ENCODE peak calls at places on chromosome X, in four cellular contexts. A, Q, X and M are unnamed samples. For H3K4me1, the result is how much of the 10 kb centered on the place peaks cover.

GRCh38 chrX:41559662-41560061 is 112.5 kb downstream of the NYX start:
- DNase-seq in A (no peak), Q (no peak), X (no peak), M (no peak)

GRCh38 chrX:17967888-17968287 is 106.8 kb upstream of the RAI2 start:
- DNase-seq in A (no peak), Q (peak), X (no peak), M (no peak)

GRCh38 chrX:114152130-114152529 is 431.8 kb upstream of the HTR2C start:
- DNase-seq in A (peak), Q (no peak), X (no peak), M (no peak)

GRCh38 chrX:10769696-10770619 is 149.6 kb upstream of the MID1 start:
- DNase-seq in A (no peak), Q (peak), X (no peak), M (no peak)

GRCh38 chrX:84118769-84119168 is 69.2 kb downstream of the RPS6KA6 start:
- DNase-seq in A (no peak), Q (no peak), X (no peak), M (no peak)

GRCh38 chrX:113510586-113510985 is 670.0 kb upstream of the AMOT start:
- DNase-seq in A (no peak), Q (no peak), X (no peak), M (no peak)

GRCh38 chrX:149284616-149285015 is 220.5 kb downstream of the IDS start:
- DNase-seq in A (no peak), Q (no peak), X (no peak), M (no peak)

GRCh38 chrX:38807873-38808272 is 6.6 kb downstream of the MID1IP1 start:
- DNase-seq in A (no peak), Q (no peak), X (no peak), M (no peak)

GRCh38 chrX:18674417-18674787 is 2.5 kb upstream of the RS1 start:
- DNase-seq in A (no peak), Q (peak), X (peak), M (no peak)

GRCh38 chrX:101462892-101463291 is 22.4 kb upstream of the ARMCX4 start:
- DNase-seq in A (peak), Q (no peak), X (no peak), M (no peak)

GRCh38 chrX:40176979-40177430 is 79.2 kb upstream of the BCOR start:
- DNase-seq in A (no peak), Q (peak), X (no peak), M (peak)

GRCh38 chrX:9530848-9531274 is 66.0 kb downstream of the TBL1X start:
- DNase-seq in A (peak), Q (peak), X (peak), M (no peak)

GRCh38 chrX:9535101-9535500 is 70.2 kb downstream of the TBL1X start:
- DNase-seq in A (no peak), Q (no peak), X (no peak), M (no peak)

GRCh38 chrX:9532349-9532748 is 67.5 kb downstream of the TBL1X start:
- DNase-seq in A (no peak), Q (no peak), X (no peak), M (no peak)

GRCh38 chrX:9534686-9535085 is 69.8 kb downstream of the TBL1X start:
- DNase-seq in A (no peak), Q (no peak), X (no peak), M (no peak)

GRCh38 chrX:9533611-9534010 is 68.8 kb downstream of the TBL1X start:
- DNase-seq in A (no peak), Q (no peak), X (no peak), M (no peak)
- H3K4me1 ChIP-seq in A (under half), Q (under half), X (under half), M (under half)

GRCh38 chrX:86047174-86047991 is at the start of gene CHM:
- DNase-seq in A (peak), Q (peak), X (peak), M (peak)
- TF ChIP-seq POLR2A in A (peak), Q (peak), X (peak), M (no peak)

GRCh38 chrX:44433556-44433955 is 90.1 kb upstream of the EFHC2 start:
- DNase-seq in A (no peak), Q (no peak), X (no peak), M (no peak)
- H3K27ac ChIP-seq in A (no peak), Q (no peak), X (no peak), M (no peak)

GRCh38 chrX:134716620-134717012 is 58.3 kb upstream of the PLAC1 start:
- DNase-seq in A (no peak), Q (no peak), X (no peak), M (no peak)
- H3K4me1 ChIP-seq in A (under half), Q (under half), X (under half), M (under half)

GRCh38 chrX:23737413-23737812 is 5.7 kb downstream of the ACOT9 start:
- DNase-seq in A (no peak), Q (no peak), X (no peak), M (no peak)

GRCh38 chrX:23742174-23742692 is 843 bp downstream of the ACOT9 start:
- DNase-seq in A (peak), Q (no peak), X (peak), M (peak)

GRCh38 chrX:23745786-23746185 is 2.7 kb upstream of the ACOT9 start:
- DNase-seq in A (no peak), Q (no peak), X (no peak), M (no peak)

GRCh38 chrX:23742693-23743622 is at the start of gene ACOT9:
- DNase-seq in A (peak), Q (peak), X (peak), M (peak)
- TF ChIP-seq POLR2A in A (peak), Q (peak), X (peak), M (no peak)

GRCh38 chrX:50638123-50638522 is 167.5 kb upstream of the DGKK start:
- DNase-seq in A (no peak), Q (peak), X (peak), M (no peak)
- H3K27ac ChIP-seq in A (no peak), Q (no peak), X (no peak), M (no peak)

GRCh38 chrX:24149346-24150050 is at the start of gene ZFX:
- DNase-seq in A (peak), Q (peak), X (peak), M (peak)

GRCh38 chrX:24147165-24147564 is 2.4 kb upstream of the ZFX start:
- DNase-seq in A (no peak), Q (no peak), X (no peak), M (no peak)

GRCh38 chrX:24150051-24150790 is 692 bp downstream of the ZFX start:
- DNase-seq in A (peak), Q (peak), X (peak), M (peak)

GRCh38 chrX:24148118-24148517 is 1.4 kb upstream of the ZFX start:
- DNase-seq in A (no peak), Q (no peak), X (no peak), M (no peak)

GRCh38 chrX:24148535-24149345 is 789 bp upstream of the ZFX start:
- DNase-seq in A (peak), Q (no peak), X (no peak), M (peak)
- H3K4me1 ChIP-seq in A (half or more), Q (under half), X (under half), M (under half)